ENCODE peak calls at places on chromosomes 5 and 9, in four cellular contexts. H is SK-N-SH, W is H1, A is HepG2. Q is an unnamed sample.

GRCh38 chr9:117782931-117783788 is 79.0 kb downstream of the TLR4 start:
- DNase-seq in A (peak), W (peak), H (peak), Q (peak)

GRCh38 chr5:141747152-141747640 is 65.2 kb upstream of the ARAP3 start:
- DNase-seq in A (no peak), W (peak), H (peak), Q (no peak)

GRCh38 chr5:59124983-59125960 is 542.4 kb downstream of the RAB3C start:
- DNase-seq in A (no peak), W (no peak), H (no peak), Q (no peak)

GRCh38 chr9:131580358-131580757 is 35.0 kb downstream of the PRRT1B start:
- DNase-seq in W (no peak), A (no peak), H (no peak), Q (no peak)

GRCh38 chr5:145958463-145958862 is 22.1 kb downstream of the SH3RF2 start:
- DNase-seq in A (no peak), H (no peak), W (no peak), Q (no peak)

GRCh38 chr9:109590945-109591344 is 92.8 kb upstream of the PTPN3 start:
- DNase-seq in A (no peak), H (no peak), W (no peak), Q (no peak)

GRCh38 chr9:69674112-69674511 is 1.9 kb upstream of the APBA1 start:
- DNase-seq in W (no peak), A (no peak), H (no peak), Q (no peak)

GRCh38 chr5:107680099-107680498 is 9.4 kb upstream of the EFNA5 start:
- DNase-seq in H (no peak), A (no peak), W (no peak), Q (no peak)

GRCh38 chr9:5375790-5376477 is 36.3 kb upstream of the RLN1 start:
- DNase-seq in A (no peak), H (no peak), W (no peak), Q (no peak)

GRCh38 chr5:6837519-6838110 is 124.4 kb downstream of the TENT4A start:
- DNase-seq in A (no peak), H (peak), W (peak), Q (peak)

GRCh38 chr5:39794511-39794910 is 369.7 kb upstream of the DAB2 start:
- DNase-seq in W (no peak), A (no peak), H (no peak), Q (no peak)
- TF ChIP-seq SIN3A in W (no peak), A (no peak), H (no peak), Q (no peak)

GRCh38 chr5:75509956-75510355 is 1.5 kb downstream of the CERT1 start:
- DNase-seq in W (no peak), A (peak), H (peak), Q (no peak)

GRCh38 chr5:75510836-75511434 is 494 bp downstream of the CERT1 start:
- DNase-seq in W (no peak), A (peak), H (peak), Q (no peak)

GRCh38 chr5:75512383-75513074 is 838 bp downstream of the POLK start:
- DNase-seq in W (no peak), H (no peak), A (peak), Q (no peak)

GRCh38 chr5:75511435-75512382 is at the start of the genes CERT1 and POLK:
- DNase-seq in H (peak), A (peak), W (peak), Q (peak)

DNA sequence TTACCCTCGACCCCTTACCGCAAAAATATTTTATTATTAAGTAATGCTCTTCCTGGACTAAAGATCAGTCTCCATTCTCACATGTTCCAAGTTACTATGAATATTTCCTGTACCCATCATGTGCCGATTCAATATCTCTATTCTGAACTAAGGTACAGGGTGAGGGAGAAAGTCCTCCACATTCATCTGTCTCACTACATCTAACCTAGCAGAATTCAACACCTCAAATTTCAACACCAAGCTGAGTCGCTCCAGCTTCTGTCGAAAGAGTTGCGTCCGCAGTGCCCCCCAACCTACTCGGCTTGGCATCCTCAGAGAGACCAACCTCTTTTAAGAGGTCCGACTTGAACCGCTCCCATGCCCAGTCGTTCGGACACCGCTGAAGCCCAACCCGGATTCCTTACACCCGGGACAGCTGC is 1.0 kb downstream of the CERT1 start:
- DNase-seq in W (no peak), A (peak), H (no peak), Q (peak)
- TF ChIP-seq CTCF in W (no peak), A (no peak), H (no peak), Q (no peak)

GRCh38 chr9:125472926-125473701 is 211.5 kb downstream of the GAPVD1 start:
- DNase-seq in W (no peak), H (peak), A (peak), Q (no peak)
- TF ChIP-seq SIN3A in W (no peak), H (peak), A (no peak), Q (no peak)

GRCh38 chr9:31251386-31251785 is 1133.1 kb upstream of the ACO1 start:
- DNase-seq in A (no peak), W (no peak), H (no peak), Q (no peak)
- TF ChIP-seq CTCF in A (no peak), W (no peak), H (no peak), Q (no peak)

DNA sequence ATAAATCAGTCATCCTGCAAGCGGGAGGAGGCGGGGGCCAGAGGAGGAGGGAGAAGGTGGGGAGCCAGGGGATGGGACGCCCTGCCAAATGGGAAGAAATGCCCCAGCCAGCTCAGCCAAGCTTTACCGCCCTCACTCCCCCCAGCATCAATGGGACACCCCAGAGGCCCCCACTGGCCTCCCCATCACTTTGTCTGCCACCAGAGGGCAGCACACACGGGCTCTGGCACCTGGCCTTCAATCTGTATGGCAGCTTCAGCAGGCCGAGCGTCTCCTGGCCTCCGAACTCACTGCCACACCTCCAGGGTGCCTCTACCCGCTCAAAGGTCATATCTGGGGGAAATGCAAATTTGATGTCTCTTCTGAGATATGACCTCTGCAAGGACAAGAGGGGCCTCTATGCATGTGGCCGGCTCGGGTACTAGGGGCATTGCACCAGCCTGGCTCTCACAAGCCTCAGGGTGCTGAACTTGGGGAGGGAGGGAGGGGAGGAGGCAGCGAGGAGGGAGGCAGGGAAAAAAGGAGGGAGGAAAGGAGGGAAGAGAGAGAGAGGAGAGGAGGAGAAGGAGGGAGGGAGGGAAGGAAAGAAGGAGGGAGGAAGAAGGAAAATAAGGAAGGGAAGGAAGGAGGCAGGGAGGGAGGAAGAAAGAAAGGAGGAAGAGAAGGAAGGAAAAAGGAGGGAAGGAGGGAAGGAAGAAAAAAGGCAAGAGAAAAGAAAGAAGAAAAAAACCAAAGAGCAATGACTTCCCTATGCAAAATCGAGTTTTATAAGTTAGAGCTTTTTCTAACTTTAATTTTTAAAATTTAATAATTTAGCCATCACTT is 656 bp upstream of the GFI1B start:
- DNase-seq in A (peak), W (peak), H (peak), Q (peak)
- TF ChIP-seq SIN3A in A (no peak), W (peak), H (no peak), Q (no peak)

GRCh38 chr5:180811623-180812119 is 9.1 kb upstream of the MGAT1 start:
- DNase-seq in W (no peak), A (no peak), H (no peak), Q (no peak)

GRCh38 chr5:180815241-180816031 is 12.8 kb upstream of the MGAT1 start:
- DNase-seq in A (no peak), W (no peak), H (no peak), Q (no peak)

GRCh38 chr5:180811012-180811622 is 8.5 kb upstream of the MGAT1 start:
- DNase-seq in W (no peak), H (no peak), A (no peak), Q (no peak)

GRCh38 chr5:180810210-180811011 is 7.8 kb upstream of the MGAT1 start:
- DNase-seq in W (peak), H (peak), A (peak), Q (peak)

DNA sequence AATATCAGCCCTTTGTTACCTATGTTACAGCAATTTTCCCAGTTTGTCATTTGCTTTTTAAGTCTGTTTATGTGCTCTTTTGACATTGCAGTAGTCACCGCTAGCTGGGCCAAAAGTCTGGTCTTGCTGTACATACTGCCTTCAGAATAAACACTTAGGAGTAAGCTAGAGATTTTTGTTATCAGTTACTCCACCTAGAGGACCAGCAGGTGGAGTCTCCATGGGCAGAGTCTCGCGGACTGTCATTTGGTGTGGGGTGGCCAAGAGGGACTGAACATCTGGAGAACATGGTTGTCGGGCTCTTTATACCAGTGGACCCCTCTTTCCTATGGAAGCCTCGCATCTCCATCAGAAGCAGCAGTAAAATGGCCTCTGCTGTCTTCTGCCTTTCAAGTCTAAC is 10.8 kb upstream of the MGAT1 start:
- DNase-seq in W (no peak), A (no peak), H (no peak), Q (no peak)
- TF ChIP-seq CTCF in W (no peak), A (peak), H (no peak), Q (no peak)